ENCODE peak calls at places on chromosomes 13 and 19, in seven cellular contexts. K, P, J, Z, S, C and A are unnamed samples.

GRCh38 chr13:114260818-114261217 is 20.6 kb upstream of the UPF3A start:
- DNase-seq in Z (no peak), C (no peak), P (no peak), S (no peak), K (no peak), J (no peak), A (no peak)

GRCh38 chr13:30108913-30109237 is 198.5 kb downstream of the KATNAL1 start:
- DNase-seq in Z (no peak), J (no peak), K (no peak), C (no peak), S (no peak), P (no peak), A (no peak)

GRCh38 chr19:32910874-32911273 is 41.3 kb upstream of the SLC7A9 start:
- DNase-seq in K (no peak), C (no peak), S (no peak), J (no peak), Z (no peak), P (no peak), A (no peak)

GRCh38 chr13:24087611-24088235 is 72.8 kb upstream of the SPATA13 start:
- DNase-seq in S (no peak), C (no peak), K (no peak), P (no peak), Z (no peak), J (no peak), A (no peak)

GRCh38 chr19:38812004-38812840 is 523 bp downstream of the LGALS4 start:
- DNase-seq in Z (no peak), C (no peak), P (peak; percentile 23), S (no peak), K (no peak), J (no peak), A (no peak)

GRCh38 chr13:60453490-60453889 is 56.5 kb downstream of the TDRD3 start:
- DNase-seq in Z (peak; percentile 57), C (peak; percentile 20), S (no peak), K (no peak), J (no peak), P (no peak), A (peak; percentile 19)

GRCh38 chr13:106063591-106064308 is 471.7 kb downstream of the EFNB2 start:
- DNase-seq in C (no peak), J (no peak), P (no peak), S (no peak), Z (peak; percentile 72), K (no peak), A (no peak)

GRCh38 chr19:41687419-41687818 is 651 bp downstream of the CEACAM7 start:
- DNase-seq in K (no peak), P (no peak), C (no peak), S (no peak), J (no peak), Z (no peak), A (no peak)

GRCh38 chr13:29428310-29428991 is 167.0 kb downstream of the SLC7A1 start:
- DNase-seq in K (no peak), C (peak; percentile 88), Z (peak; percentile 73), J (peak; percentile 73), S (peak; percentile 31), P (peak; percentile 68), A (peak; percentile 71)

GRCh38 chr19:55578031-55578760 is 2.5 kb downstream of the ZNF579 start:
- DNase-seq in Z (no peak), S (no peak), K (no peak), J (no peak), P (no peak), C (no peak), A (no peak)

GRCh38 chr19:44596428-44597130 is 16.8 kb upstream of the IGSF23 start:
- DNase-seq in P (no peak), C (no peak), K (no peak), Z (no peak), J (no peak), S (no peak), A (no peak)

GRCh38 chr13:42275098-42275471 is 3.1 kb downstream of the AKAP11 start:
- DNase-seq in K (peak; percentile 6), P (no peak), C (no peak), J (no peak), S (no peak), Z (peak; percentile 24), A (no peak)

GRCh38 chr19:50419580-50420035 is 870 bp downstream of the SPIB start:
- DNase-seq in S (no peak), Z (no peak), C (peak; percentile 65), J (no peak), K (no peak), P (no peak), A (no peak)

GRCh38 chr13:88066847-88067246 is 395.7 kb downstream of the SLITRK5 start:
- DNase-seq in S (no peak), C (no peak), Z (no peak), P (no peak), J (no peak), K (no peak), A (no peak)

GRCh38 chr13:45206340-45206739 is 5.5 kb upstream of the KCTD4 start:
- DNase-seq in C (no peak), Z (peak; percentile 96), J (no peak), P (no peak), K (no peak), S (no peak), A (no peak)

GRCh38 chr19:42965204-42965603 is 28.2 kb upstream of the PSG7 start:
- DNase-seq in J (no peak), S (no peak), Z (peak; percentile 79), K (no peak), C (no peak), P (peak; percentile 0), A (no peak)

GRCh38 chr13:34006011-34006410 is 188.1 kb downstream of the RFC3 start:
- DNase-seq in K (no peak), C (no peak), Z (no peak), J (no peak), P (no peak), S (no peak), A (no peak)

GRCh38 chr13:72651196-72651595 is 76.2 kb downstream of the MZT1 start:
- DNase-seq in S (peak; percentile 23), C (peak; percentile 29), Z (no peak), P (peak; percentile 32), K (no peak), J (no peak), A (peak; percentile 58)

GRCh38 chr19:17873661-17874422 is 2.1 kb downstream of the SLC5A5 start:
- DNase-seq in K (peak; percentile 12), C (peak; percentile 84), Z (peak; percentile 69), S (peak; percentile 72), J (peak; percentile 91), P (peak; percentile 98), A (peak; percentile 94)

GRCh38 chr19:46453661-46454060 is 17.7 kb downstream of the PNMA8A start:
- DNase-seq in C (no peak), Z (no peak), J (no peak), P (no peak), S (no peak), K (no peak), A (no peak)

GRCh38 chr19:46447824-46448223 is 19.1 kb upstream of the PNMA8C start:
- DNase-seq in S (no peak), Z (no peak), K (no peak), P (no peak), C (no peak), J (no peak), A (no peak)

GRCh38 chr19:46454244-46454643 is 17.1 kb downstream of the PNMA8A start:
- DNase-seq in J (no peak), Z (no peak), S (no peak), P (no peak), K (no peak), C (no peak), A (no peak)

GRCh38 chr19:46448601-46449000 is 19.9 kb upstream of the PNMA8C start:
- DNase-seq in C (no peak), S (no peak), P (no peak), K (no peak), J (no peak), Z (no peak), A (no peak)

DNA sequence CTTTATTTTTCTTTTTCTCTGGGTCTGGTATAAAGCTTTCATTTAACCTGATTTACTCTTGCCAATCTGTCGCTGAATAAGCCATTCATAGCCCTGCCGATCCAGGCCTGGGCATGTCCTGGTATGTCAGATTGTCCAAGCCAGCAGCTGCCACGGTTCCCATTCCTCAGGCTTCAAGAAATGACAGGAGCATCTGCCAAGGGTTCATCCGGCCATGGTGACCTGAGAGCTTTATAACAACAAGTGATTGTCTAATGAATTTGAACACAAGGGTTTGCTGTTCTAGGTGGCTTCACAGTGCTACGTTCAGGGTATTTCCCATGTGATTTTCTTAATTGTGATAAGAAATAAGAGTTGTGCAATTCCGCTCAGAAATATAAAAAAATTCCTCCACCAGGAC is 20.0 kb downstream of the PNMA8A start:
- DNase-seq in P (no peak), J (no peak), Z (no peak), S (no peak), C (no peak), K (no peak), A (no peak)
- H3K9ac ChIP-seq in P (no peak overlapping the region), J (no peak overlapping the region), Z (no peak overlapping the region), S (no peak overlapping the region), C (no peak overlapping the region), K (no peak overlapping the region), A (no peak overlapping the region)

GRCh38 chr13:111270126-111270525 is 50.3 kb upstream of the TEX29 start:
- DNase-seq in C (no peak), Z (peak; percentile 16), J (no peak), S (no peak), K (no peak), P (no peak), A (no peak)
- H3K9ac ChIP-seq in C (no peak overlapping the region), Z (peak overlapping the region; percentile 60), J (no peak overlapping the region), S (no peak overlapping the region), K (no peak overlapping the region), P (no peak overlapping the region), A (no peak overlapping the region)

GRCh38 chr13:110396476-110396875 is 89.4 kb downstream of the COL4A2 start:
- DNase-seq in S (no peak), Z (no peak), P (no peak), C (no peak), K (no peak), J (no peak), A (no peak)

GRCh38 chr13:110396913-110397379 is 89.9 kb downstream of the COL4A2 start:
- DNase-seq in Z (peak; percentile 100), P (no peak), S (no peak), C (no peak), J (no peak), K (no peak), A (no peak)

GRCh38 chr13:110399801-110400200 is 92.7 kb downstream of the COL4A2 start:
- DNase-seq in J (no peak), S (no peak), K (no peak), C (no peak), Z (peak; percentile 60), P (no peak), A (no peak)

GRCh38 chr13:110398564-110399507 is 91.8 kb downstream of the COL4A2 start:
- DNase-seq in C (peak; percentile 67), J (no peak), Z (peak; percentile 72), S (no peak), P (no peak), K (no peak), A (no peak)

GRCh38 chr13:110397445-110397844 is 90.4 kb downstream of the COL4A2 start:
- DNase-seq in C (no peak), P (no peak), K (no peak), S (no peak), J (no peak), Z (peak; percentile 80), A (no peak)
- H3K9ac ChIP-seq in C (no peak overlapping the region), P (peak overlapping the region; percentile 52), K (no peak overlapping the region), S (no peak overlapping the region), J (no peak overlapping the region), Z (peak overlapping the region; percentile 88), A (no peak overlapping the region)

GRCh38 chr19:40274585-40275544 is 10.3 kb downstream of the AKT2 start:
- DNase-seq in J (no peak), K (no peak), Z (no peak), C (no peak), S (no peak), P (no peak), A (no peak)
- H3K9ac ChIP-seq in J (no peak overlapping the region), K (no peak overlapping the region), Z (no peak overlapping the region), C (no peak overlapping the region), S (peak overlapping the region; percentile 50), P (no peak overlapping the region), A (no peak overlapping the region)

GRCh38 chr19:34370983-34371382 is 6.0 kb downstream of the GPI start:
- DNase-seq in Z (no peak), K (no peak), S (no peak), J (no peak), P (no peak), C (no peak), A (no peak)
- H3K9ac ChIP-seq in Z (no peak overlapping the region), K (no peak overlapping the region), S (no peak overlapping the region), J (no peak overlapping the region), P (no peak overlapping the region), C (no peak overlapping the region), A (no peak overlapping the region)